ENCODE peak calls at places on chromosomes 7 and 10, in ten cellular contexts. Y, M, R, S, C, V, X, T, A and L are unnamed samples.

GRCh38 chr10:34333513-34333912 is 481.6 kb downstream of the PARD3 start:
- DNase-seq in S (no peak), X (no peak), C (no peak), M (no peak), Y (peak; percentile 43), V (no peak), T (peak; percentile 67), A (no peak), R (no peak), L (no peak)

GRCh38 chr7:42237162-42237821 is at the start of gene GLI3:
- DNase-seq in T (peak; percentile 93), X (peak; percentile 96), R (peak; percentile 88), V (peak; percentile 95), Y (peak; percentile 94), C (no peak), M (peak; percentile 43), S (no peak), A (peak; percentile 88), L (no peak)

GRCh38 chr7:156073366-156074052 is 261.2 kb upstream of the SHH start:
- DNase-seq in X (no peak), A (no peak), V (no peak), S (no peak), C (no peak), T (no peak), R (no peak), Y (no peak), M (no peak), L (no peak)

GRCh38 chr7:55074008-55074499 is 55.2 kb downstream of the EGFR start:
- DNase-seq in S (peak; percentile 35), R (peak; percentile 42), V (no peak), Y (peak; percentile 91), A (no peak), C (peak; percentile 12), M (peak; percentile 94), X (no peak), T (peak; percentile 89), L (no peak)

GRCh38 chr10:119291223-119291900 is 84.0 kb downstream of the GRK5 start:
- DNase-seq in M (no peak), V (no peak), Y (no peak), X (no peak), T (no peak), R (no peak), C (no peak), S (no peak), A (no peak), L (no peak)

GRCh38 chr10:70302292-70302691 is 18.5 kb upstream of the NPFFR1 start:
- DNase-seq in T (no peak), Y (peak; percentile 25), X (no peak), A (no peak), M (no peak), V (peak; percentile 54), S (no peak), R (no peak), C (no peak), L (no peak)

GRCh38 chr7:135653285-135654080 is 8.8 kb upstream of the STMP1 start:
- DNase-seq in A (no peak), M (no peak), C (no peak), X (no peak), S (no peak), R (no peak), V (no peak), T (no peak), Y (peak; percentile 37), L (no peak)

GRCh38 chr10:26540601-26541000 is 102.5 kb downstream of the APBB1IP start:
- DNase-seq in Y (peak; percentile 17), R (no peak), A (no peak), X (peak; percentile 78), S (no peak), V (no peak), T (no peak), M (no peak), C (no peak), L (no peak)

GRCh38 chr10:5449823-5450222 is 37.5 kb downstream of the NET1 start:
- DNase-seq in C (no peak), S (no peak), R (no peak), V (peak; percentile 78), A (no peak), Y (peak; percentile 89), X (peak; percentile 45), M (no peak), T (peak; percentile 82), L (no peak)

GRCh38 chr10:103658049-103658577 is 164.6 kb downstream of the NEURL1 start:
- DNase-seq in Y (no peak), M (no peak), X (no peak), S (no peak), R (no peak), A (no peak), T (peak; percentile 59), C (no peak), V (no peak), L (no peak)

GRCh38 chr7:140475747-140476333 is 3.5 kb downstream of the MKRN1 start:
- DNase-seq in M (no peak), R (no peak), X (peak; percentile 58), T (peak; percentile 47), C (no peak), Y (peak; percentile 21), V (peak; percentile 40), S (peak; percentile 32), A (peak; percentile 50), L (no peak)

DNA sequence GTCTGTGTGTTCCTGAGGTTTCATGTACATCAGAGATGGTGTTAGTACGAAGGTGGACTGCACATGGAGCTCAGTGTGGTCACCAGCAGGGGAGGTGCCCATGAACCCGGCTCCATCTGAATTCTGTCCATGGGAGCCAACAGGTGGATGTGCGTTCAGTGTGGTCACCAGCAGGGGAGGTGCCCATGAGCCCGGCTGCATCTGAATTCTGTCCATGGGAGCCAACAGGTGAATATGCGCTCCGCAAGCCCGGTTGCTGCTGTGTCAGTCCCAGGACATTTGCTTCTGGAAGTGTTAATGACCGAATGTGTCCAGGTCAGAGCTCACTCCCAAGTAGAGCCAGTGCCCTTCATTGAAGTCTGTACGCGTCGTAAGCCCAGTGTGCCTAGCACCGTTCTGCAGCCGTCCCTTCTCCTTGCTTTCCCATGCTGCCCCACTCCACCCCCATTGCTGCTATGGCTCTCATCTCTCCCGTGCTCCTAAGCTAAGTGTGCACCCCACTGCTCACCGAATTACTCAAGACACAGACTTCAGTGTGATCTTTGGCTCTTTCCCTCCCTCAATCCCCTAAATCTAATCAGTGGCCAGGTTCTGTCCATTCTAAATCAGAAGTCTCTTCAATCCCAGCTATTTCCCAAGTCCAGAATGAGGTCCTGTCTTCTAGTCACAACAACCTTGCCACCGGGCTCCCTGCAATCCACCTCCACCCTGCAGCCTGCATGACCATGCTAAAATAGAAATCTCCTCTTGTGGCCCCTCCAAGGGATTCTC is 352.4 kb downstream of the TCERG1L start:
- DNase-seq in X (no peak), T (no peak), C (no peak), S (no peak), M (no peak), A (no peak), R (no peak), Y (no peak), V (no peak), L (no peak)
- H3K9me3 ChIP-seq in X (no peaks in the 10 kb centered on the region), T (peaks cover 39% of the 10 kb centered on the region), C (no peaks in the 10 kb centered on the region), S (no peaks in the 10 kb centered on the region), M (no peaks in the 10 kb centered on the region), A (no peaks in the 10 kb centered on the region), R (no peaks in the 10 kb centered on the region), Y (no peaks in the 10 kb centered on the region), V (no peaks in the 10 kb centered on the region), L (no peaks in the 10 kb centered on the region)

GRCh38 chr10:133023216-133023843 is 64.4 kb upstream of the ADGRA1 start:
- DNase-seq in T (no peak), M (no peak), R (no peak), X (no peak), C (no peak), V (no peak), A (no peak), Y (no peak), S (no peak), L (no peak)

GRCh38 chr10:133024711-133025557 is 62.8 kb upstream of the ADGRA1 start:
- DNase-seq in A (no peak), R (no peak), S (no peak), Y (no peak), X (peak; percentile 31), V (no peak), M (no peak), C (no peak), T (no peak), L (no peak)

GRCh38 chr10:133021963-133022783 is 65.6 kb upstream of the ADGRA1 start:
- DNase-seq in C (no peak), Y (no peak), T (no peak), A (no peak), M (no peak), X (no peak), S (no peak), R (no peak), V (no peak), L (no peak)

GRCh38 chr10:133021116-133021962 is 66.4 kb upstream of the ADGRA1 start:
- DNase-seq in A (no peak), Y (no peak), T (no peak), S (no peak), M (no peak), C (no peak), R (no peak), V (no peak), X (no peak), L (no peak)

DNA sequence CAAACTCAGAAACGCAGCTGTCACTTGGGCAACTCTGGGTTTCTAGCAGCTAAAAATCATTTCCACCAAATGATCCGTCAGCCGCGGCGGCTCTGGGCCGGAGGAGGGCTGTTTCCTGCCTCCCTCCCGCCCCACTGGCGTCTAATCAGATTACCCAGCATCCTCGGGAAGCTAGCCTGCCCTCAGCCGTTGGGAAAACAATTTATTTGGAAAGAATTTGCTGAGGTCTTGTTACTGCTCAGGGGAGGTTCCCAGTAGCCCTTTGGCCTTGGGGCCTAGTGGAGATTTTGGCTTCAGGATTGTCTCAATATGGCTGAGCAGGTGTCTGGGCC is 65.0 kb upstream of the ADGRA1 start:
- DNase-seq in R (no peak), M (no peak), X (peak; percentile 28), V (no peak), A (no peak), T (no peak), C (no peak), Y (no peak), S (no peak), L (no peak)
- H3K9me3 ChIP-seq in R (no peaks in the 10 kb centered on the region), M (no peaks in the 10 kb centered on the region), X (no peaks in the 10 kb centered on the region), V (no peaks in the 10 kb centered on the region), A (no peaks in the 10 kb centered on the region), T (peaks cover 46% of the 10 kb centered on the region), C (no peaks in the 10 kb centered on the region), Y (no peaks in the 10 kb centered on the region), S (no peaks in the 10 kb centered on the region), L (no peaks in the 10 kb centered on the region)

DNA sequence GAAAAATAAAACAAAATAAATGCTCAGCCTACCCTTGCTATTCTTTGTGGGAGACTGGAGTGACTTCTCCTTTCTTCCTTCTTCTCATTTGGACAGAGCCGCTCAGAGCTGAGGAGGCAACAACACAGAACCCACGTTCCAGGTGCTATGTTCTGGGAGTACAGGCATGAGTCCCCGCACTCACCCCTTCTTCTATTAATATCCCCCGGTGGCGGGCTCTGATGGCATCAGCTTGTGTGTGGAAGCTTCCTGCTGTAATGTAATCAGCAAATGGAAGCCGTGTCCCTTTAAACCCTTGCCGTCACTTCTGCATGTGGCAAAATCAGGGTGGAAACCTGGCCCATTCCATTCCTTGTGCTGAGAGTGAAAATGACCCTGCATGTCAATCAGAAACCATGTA is 116.9 kb upstream of the ADARB2 start:
- DNase-seq in T (no peak), S (no peak), C (no peak), X (no peak), V (no peak), A (no peak), M (no peak), Y (no peak), R (no peak), L (no peak)
- H3K9me3 ChIP-seq in T (peaks cover 26% of the 10 kb centered on the region), S (no peaks in the 10 kb centered on the region), C (no peaks in the 10 kb centered on the region), X (no peaks in the 10 kb centered on the region), V (no peaks in the 10 kb centered on the region), A (no peaks in the 10 kb centered on the region), M (peaks cover 10% of the 10 kb centered on the region), Y (no peaks in the 10 kb centered on the region), R (peaks cover 26% of the 10 kb centered on the region), L (no peaks in the 10 kb centered on the region)

GRCh38 chr7:154907651-154908620 is 95.0 kb downstream of the PAXIP1 start:
- DNase-seq in R (no peak), Y (no peak), X (no peak), V (no peak), M (no peak), A (no peak), C (no peak), T (no peak), S (no peak), L (no peak)
- H3K9me3 ChIP-seq in R (peaks cover 9% of the 10 kb centered on the region), Y (no peaks in the 10 kb centered on the region), X (no peaks in the 10 kb centered on the region), V (no peaks in the 10 kb centered on the region), M (peaks cover 15% of the 10 kb centered on the region), A (no peaks in the 10 kb centered on the region), C (no peaks in the 10 kb centered on the region), T (peaks cover 6% of the 10 kb centered on the region), S (no peaks in the 10 kb centered on the region), L (no peaks in the 10 kb centered on the region)